ENCODE peak calls at places on chromosomes 12 and 14, in seven cellular contexts. A is ecto neural progenitor cell; R is ascending aorta; Q is NCI-H1694; K is HT1080; N is effector memory CD4-positive, alpha-beta T cell; O is nephron progenitor cell. H is an unnamed sample.

GRCh38 chr14:79549515-79549914 is 661.8 kb downstream of the DIO2 start:
- DNase-seq in R (no peak), Q (no peak), A (no peak), K (no peak), N (no peak), O (no peak), H (no peak)

GRCh38 chr12:95368931-95369330 is 105.0 kb upstream of the METAP2 start:
- DNase-seq in K (no peak), N (no peak), O (no peak), A (no peak), R (no peak), Q (no peak), H (no peak)

GRCh38 chr12:132406498-132407461 is 77.4 kb upstream of the GALNT9 start:
- DNase-seq in O (no peak), Q (no peak), R (no peak), K (no peak), A (no peak), N (no peak), H (no peak)

GRCh38 chr12:68792952-68793351 is 15.0 kb upstream of the MDM2 start:
- DNase-seq in A (no peak), O (no peak), N (no peak), K (peak; percentile 65), R (no peak), Q (peak; percentile 5), H (no peak)

GRCh38 chr12:99063182-99063581 is 418.1 kb downstream of the APAF1 start:
- DNase-seq in Q (no peak), N (no peak), K (no peak), A (no peak), O (no peak), R (no peak), H (no peak)

GRCh38 chr12:56300644-56301464 is 724 bp upstream of the CS start:
- DNase-seq in N (no peak), A (no peak), O (no peak), Q (no peak), K (no peak), R (no peak), H (no peak)

GRCh38 chr12:106128526-106129430 is 10.0 kb downstream of the NUAK1 start:
- DNase-seq in N (no peak), K (no peak), A (no peak), Q (no peak), R (no peak), O (no peak), H (no peak)

GRCh38 chr14:69204753-69205152 is 13.5 kb downstream of the EXD2 start:
- DNase-seq in Q (no peak), A (no peak), N (no peak), R (no peak), K (peak; percentile 27), O (no peak), H (no peak)

GRCh38 chr12:96343347-96343954 is 56.8 kb downstream of the CDK17 start:
- DNase-seq in A (no peak), Q (no peak), N (no peak), O (no peak), K (no peak), R (no peak), H (no peak)

GRCh38 chr12:54036620-54037359 is 3.9 kb downstream of the HOXC5 start:
- DNase-seq in K (peak; percentile 77), N (no peak), O (peak; percentile 34), Q (no peak), A (no peak), R (no peak), H (no peak)

GRCh38 chr12:130162267-130162666 is at the start of gene FZD10:
- DNase-seq in O (peak; percentile 94), N (no peak), A (peak; percentile 96), R (no peak), Q (no peak), K (no peak), H (no peak)

GRCh38 chr12:9831720-9832119 is 4.4 kb downstream of the KLRF1 start:
- DNase-seq in Q (no peak), A (no peak), O (no peak), N (no peak), K (no peak), R (no peak), H (no peak)

GRCh38 chr14:20606190-20606901 is 15.2 kb upstream of the RNASE12 start:
- DNase-seq in N (no peak), O (peak; percentile 28), K (peak; percentile 37), R (no peak), Q (peak; percentile 22), A (no peak), H (no peak)

GRCh38 chr12:65962921-65963883 is 138.9 kb downstream of the HMGA2 start:
- DNase-seq in A (no peak), O (peak; percentile 16), R (no peak), K (no peak), Q (no peak), N (no peak), H (no peak)

GRCh38 chr14:52351561-52352491 is 37.7 kb downstream of the PTGER2 start:
- DNase-seq in N (peak; percentile 5), O (no peak), R (no peak), Q (no peak), A (no peak), K (no peak), H (peak; percentile 2)

GRCh38 chr12:47556219-47556618 is 149.6 kb downstream of the RPAP3 start:
- DNase-seq in N (no peak), Q (no peak), R (no peak), A (peak; percentile 22), K (no peak), O (no peak), H (no peak)

GRCh38 chr14:68551045-68551683 is 241.7 kb downstream of the ZFP36L1 start:
- DNase-seq in R (no peak), O (no peak), Q (no peak), N (no peak), K (no peak), A (peak; percentile 43), H (no peak)

GRCh38 chr12:122946690-122947271 is 19.5 kb downstream of the ABCB9 start:
- DNase-seq in N (peak; percentile 49), O (no peak), R (peak; percentile 94), A (no peak), Q (no peak), K (peak; percentile 100), H (peak; percentile 26)

GRCh38 chr12:131527736-131528135 is 183.2 kb upstream of the SFSWAP start:
- DNase-seq in O (no peak), K (no peak), A (no peak), R (no peak), Q (no peak), N (no peak), H (no peak)

GRCh38 chr12:65586796-65587195 is 237.5 kb upstream of the HMGA2 start:
- DNase-seq in O (no peak), N (no peak), A (no peak), Q (no peak), K (no peak), R (no peak), H (no peak)

GRCh38 chr12:19158909-19159308 is 29.4 kb downstream of the PLEKHA5 start:
- DNase-seq in N (no peak), O (no peak), R (no peak), Q (no peak), K (no peak), A (no peak), H (no peak)

GRCh38 chr12:2052861-2053674 is at the start of gene CACNA1C:
- DNase-seq in R (no peak), O (peak; percentile 81), Q (peak; percentile 44), A (peak; percentile 89), N (no peak), K (no peak), H (peak; percentile 37)

H was measured in T-helper 1 cell.